ENCODE peak calls at places on chromosome 7, in eight cellular contexts. A is heart right ventricle, D is suprapubic skin, O is esophagus muscularis mucosa, U is body of pancreas, J is mucosa of descending colon, S is heart left ventricle, H is psoas muscle. R is an unnamed sample.
A peak's percentile ranks its signal among the peaks of the same experiment; 100 is the strongest.

GRCh38 chr7:123580406-123581161 is 21.0 kb upstream of the ASB15 start:
- DNase-seq in A (no peak), D (no peak), O (no peak), U (peak; percentile 32), J (no peak), S (no peak), H (no peak), R (no peak)

GRCh38 chr7:44196450-44196872 is 4.3 kb upstream of the YKT6 start:
- DNase-seq in A (no peak), D (peak; percentile 48), O (no peak), U (peak; percentile 52), J (no peak), S (no peak), H (no peak), R (no peak)

GRCh38 chr7:148697950-148698396 is 730 bp upstream of the CUL1 start:
- DNase-seq in A (no peak), D (no peak), O (no peak), U (no peak), J (no peak), S (no peak), H (no peak), R (no peak)

GRCh38 chr7:102320601-102321350 is 34.1 kb downstream of the SH2B2 start:
- DNase-seq in A (no peak), D (no peak), O (no peak), U (no peak), J (no peak), S (no peak), H (no peak), R (no peak)

GRCh38 chr7:131244259-131244852 is 83.3 kb upstream of the MKLN1 start:
- DNase-seq in A (no peak), D (no peak), O (peak; percentile 53), U (peak; percentile 13), J (no peak), S (no peak), H (peak; percentile 62), R (no peak)

GRCh38 chr7:36690514-36691187 is 33.6 kb downstream of the AOAH start:
- DNase-seq in A (no peak), D (no peak), O (no peak), U (no peak), J (no peak), S (no peak), H (no peak), R (no peak)

GRCh38 chr7:41996381-41997035 is 240.5 kb downstream of the GLI3 start:
- DNase-seq in A (no peak), D (no peak), O (no peak), U (no peak), J (no peak), S (no peak), H (no peak), R (no peak)

GRCh38 chr7:77520261-77520660 is 16.8 kb upstream of the PTPN12 start:
- DNase-seq in A (no peak), D (no peak), O (no peak), U (no peak), J (no peak), S (no peak), H (no peak), R (no peak)

GRCh38 chr7:34019431-34019830 is 114.1 kb downstream of the BMPER start:
- DNase-seq in A (no peak), D (no peak), O (no peak), U (no peak), J (no peak), S (no peak), H (peak; percentile 57), R (no peak)

GRCh38 chr7:34672430-34672829 is 14.4 kb downstream of the NPSR1 start:
- DNase-seq in A (no peak), D (no peak), O (no peak), U (no peak), J (no peak), S (no peak), H (no peak), R (no peak)

GRCh38 chr7:24284699-24285506 is 913 bp downstream of the NPY start:
- DNase-seq in A (no peak), D (no peak), O (no peak), U (no peak), J (no peak), S (no peak), H (peak; percentile 36), R (no peak)

GRCh38 chr7:22581099-22581498 is 81.1 kb upstream of the STEAP1B start:
- DNase-seq in A (no peak), D (no peak), O (no peak), U (no peak), J (no peak), S (no peak), H (no peak), R (no peak)

GRCh38 chr7:135210818-135211178 is 528 bp downstream of the WDR91 start:
- DNase-seq in A (no peak), D (no peak), O (no peak), U (no peak), J (no peak), S (no peak), H (no peak), R (no peak)

GRCh38 chr7:9870674-9871073 is 1103.0 kb upstream of the PHF14 start:
- DNase-seq in A (no peak), D (no peak), O (no peak), U (no peak), J (no peak), S (no peak), H (no peak), R (no peak)

GRCh38 chr7:91892821-91893340 is 12.4 kb upstream of the MTERF1 start:
- DNase-seq in A (no peak), D (no peak), O (no peak), U (no peak), J (no peak), S (no peak), H (no peak), R (no peak)

DNA sequence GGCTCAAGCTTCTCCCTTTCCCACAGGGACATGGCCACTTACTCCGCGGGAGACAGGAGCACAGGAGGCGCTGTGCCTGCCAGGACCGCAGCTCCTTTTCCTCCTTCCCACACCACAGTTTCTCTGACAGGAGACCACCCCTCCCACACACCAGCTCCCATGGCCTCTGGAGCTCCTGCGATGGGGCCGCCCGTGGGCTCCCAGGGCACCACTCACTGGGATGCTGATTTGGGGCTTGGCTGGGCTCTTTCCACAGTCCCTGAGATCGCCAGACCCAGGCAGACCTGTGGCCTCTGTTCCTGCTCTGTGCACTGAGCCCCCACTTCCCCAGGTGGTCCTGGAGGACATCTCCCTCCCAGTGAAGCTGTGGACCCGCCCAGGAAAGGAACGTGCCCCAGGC is 226.9 kb upstream of the SHH start:
- DNase-seq in A (no peak), D (no peak), O (no peak), U (no peak), J (no peak), S (no peak), H (no peak), R (no peak)
- H3K4me1 ChIP-seq in A (no peaks in the 10 kb centered on the region), D (no peaks in the 10 kb centered on the region), O (no peaks in the 10 kb centered on the region), U (no peaks in the 10 kb centered on the region), J (no peaks in the 10 kb centered on the region), S (no peaks in the 10 kb centered on the region), H (no peaks in the 10 kb centered on the region), R (no peaks in the 10 kb centered on the region)

DNA sequence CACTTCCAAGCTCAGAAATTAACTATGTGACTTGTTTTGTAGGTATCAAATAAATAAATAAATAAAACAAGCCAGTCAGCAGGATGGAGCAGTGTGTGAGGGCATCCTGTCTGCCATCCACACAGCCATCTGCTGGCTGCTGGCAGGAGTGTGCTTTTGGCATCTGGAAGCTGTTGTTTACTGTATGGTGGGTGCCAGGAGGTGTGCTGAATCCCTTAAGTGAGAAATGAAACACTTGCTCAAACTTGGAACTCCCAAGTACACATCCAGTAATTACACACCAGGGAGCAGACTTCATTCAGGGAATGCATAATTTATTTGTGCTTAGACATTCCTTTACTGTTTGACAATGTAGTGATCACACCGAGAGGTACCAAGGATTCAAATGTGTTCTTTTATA is 16.9 kb upstream of the TAX1BP1 start:
- DNase-seq in A (no peak), D (no peak), O (peak; percentile 31), U (peak; percentile 62), J (no peak), S (no peak), H (no peak), R (no peak)
- TF ChIP-seq CTCF in A (no peak), D (no peak), O (no peak), U (peak; percentile 24), J (no peak), S (no peak), H (peak; percentile 19), R (no peak)

GRCh38 chr7:27647489-27647888 is 15.2 kb downstream of the HIBADH start:
- DNase-seq in A (no peak), D (no peak), O (no peak), U (no peak), J (no peak), S (no peak), H (no peak), R (no peak)

GRCh38 chr7:27647052-27647451 is 15.6 kb downstream of the HIBADH start:
- DNase-seq in A (no peak), D (no peak), O (no peak), U (no peak), J (no peak), S (no peak), H (no peak), R (no peak)

GRCh38 chr7:27651702-27652101 is 11.0 kb downstream of the HIBADH start:
- DNase-seq in A (no peak), D (no peak), O (no peak), U (no peak), J (no peak), S (no peak), H (no peak), R (no peak)

GRCh38 chr7:27652518-27652917 is 10.2 kb downstream of the HIBADH start:
- DNase-seq in A (no peak), D (no peak), O (no peak), U (no peak), J (no peak), S (no peak), H (no peak), R (no peak)

GRCh38 chr7:27650283-27650682 is 12.4 kb downstream of the HIBADH start:
- DNase-seq in A (no peak), D (no peak), O (no peak), U (no peak), J (no peak), S (no peak), H (no peak), R (no peak)
- H3K4me1 ChIP-seq in A (no peaks in the 10 kb centered on the region), D (no peaks in the 10 kb centered on the region), O (no peaks in the 10 kb centered on the region), U (no peaks in the 10 kb centered on the region), J (no peaks in the 10 kb centered on the region), S (no peaks in the 10 kb centered on the region), H (peaks cover 19% of the 10 kb centered on the region), R (no peaks in the 10 kb centered on the region)

GRCh38 chr7:71750290-71750689 is 618.3 kb downstream of the GALNT17 start:
- DNase-seq in A (no peak), D (no peak), O (peak; percentile 55), U (no peak), J (no peak), S (no peak), H (no peak), R (no peak)

GRCh38 chr7:71752171-71752935 is 620.4 kb downstream of the GALNT17 start:
- DNase-seq in A (peak; percentile 59), D (no peak), O (peak; percentile 86), U (peak; percentile 33), J (no peak), S (peak; percentile 31), H (no peak), R (no peak)

GRCh38 chr7:71754828-71755227 is 622.9 kb downstream of the GALNT17 start:
- DNase-seq in A (no peak), D (no peak), O (peak; percentile 80), U (no peak), J (no peak), S (no peak), H (no peak), R (no peak)

GRCh38 chr7:71753959-71754652 is 622.2 kb downstream of the GALNT17 start:
- DNase-seq in A (no peak), D (no peak), O (peak; percentile 31), U (no peak), J (no peak), S (no peak), H (no peak), R (no peak)

GRCh38 chr7:71753236-71753635 is 621.3 kb downstream of the GALNT17 start:
- DNase-seq in A (no peak), D (no peak), O (no peak), U (no peak), J (no peak), S (no peak), H (no peak), R (no peak)
- TF ChIP-seq CTCF in A (no peak), D (no peak), O (no peak), U (no peak), J (no peak), S (no peak), H (no peak), R (no peak)

R was measured in right atrium auricular region.